ENCODE peak calls at places on chromosomes 3 and 15, in four cellular contexts. B, R, J and W are unnamed samples.

GRCh38 chr15:31275331-31276262 is 51.0 kb upstream of the KLF13 start:
- DNase-seq in B (no peak), R (no peak), J (no peak), W (no peak)

GRCh38 chr15:68781209-68781608 is 39.5 kb downstream of the ANP32A start:
- DNase-seq in B (no peak), R (no peak), J (no peak), W (no peak)

GRCh38 chr3:69494091-69494659 is 108.3 kb upstream of the FRMD4B start:
- DNase-seq in B (no peak), R (no peak), J (no peak), W (no peak)

GRCh38 chr3:127459205-127459604 is 131.3 kb downstream of the TPRA1 start:
- DNase-seq in B (no peak), R (no peak), J (no peak), W (no peak)

GRCh38 chr15:36185845-36186244 is 393.6 kb upstream of the CDIN1 start:
- DNase-seq in B (no peak), R (no peak), J (no peak), W (no peak)

GRCh38 chr3:8996216-8996615 is 32.9 kb upstream of the RAD18 start:
- DNase-seq in B (no peak), R (no peak), J (no peak), W (no peak)

GRCh38 chr3:184523825-184524615 is 37.6 kb upstream of the EPHB3 start:
- DNase-seq in B (no peak), R (no peak), J (peak), W (no peak)

GRCh38 chr15:77688270-77689058 is 55.8 kb upstream of the LINGO1 start:
- DNase-seq in B (no peak), R (no peak), J (no peak), W (no peak)

GRCh38 chr3:64687381-64687780 is 419 bp downstream of the ADAMTS9 start:
- DNase-seq in B (no peak), R (no peak), J (no peak), W (no peak)

GRCh38 chr3:119310052-119310451 is 15.9 kb downstream of the ARHGAP31 start:
- DNase-seq in B (no peak), R (no peak), J (peak), W (no peak)

GRCh38 chr15:99677540-99678134 is 55.6 kb downstream of the LYSMD4 start:
- DNase-seq in B (no peak), R (no peak), J (no peak), W (no peak)

GRCh38 chr15:62972814-62973213 is 69.7 kb upstream of the TPM1 start:
- DNase-seq in B (no peak), R (no peak), J (no peak), W (no peak)

GRCh38 chr3:64859625-64860590 is 172.1 kb upstream of the ADAMTS9 start:
- DNase-seq in B (no peak), R (no peak), J (peak), W (no peak)

GRCh38 chr3:112635674-112636073 is 5.3 kb downstream of the CCDC80 start:
- DNase-seq in B (no peak), R (no peak), J (no peak), W (peak)

GRCh38 chr3:160697628-160698382 is 20.8 kb downstream of the ARL14 start:
- DNase-seq in B (no peak), R (no peak), J (peak), W (no peak)

GRCh38 chr15:41892621-41893421 is 1.0 kb downstream of the SPTBN5 start:
- DNase-seq in B (no peak), R (no peak), J (no peak), W (no peak)

GRCh38 chr15:48703544-48703943 is 58.0 kb upstream of the FBN1 start:
- DNase-seq in B (no peak), R (no peak), J (no peak), W (no peak)

GRCh38 chr3:127820871-127821853 is 1.2 kb downstream of the MGLL start:
- DNase-seq in B (peak), R (no peak), J (no peak), W (no peak)

GRCh38 chr3:190303887-190304286 is 18.4 kb downstream of the CLDN1 start:
- DNase-seq in B (no peak), R (no peak), J (no peak), W (no peak)

GRCh38 chr3:138329127-138329983 is at the start of gene NME9:
- DNase-seq in B (peak), R (peak), J (peak), W (peak)

GRCh38 chr3:125461896-125462295 is 58.1 kb downstream of the SNX4 start:
- DNase-seq in B (no peak), R (no peak), J (no peak), W (no peak)

GRCh38 chr3:120495809-120496208 is 45.0 kb upstream of the FSTL1 start:
- DNase-seq in B (no peak), R (no peak), J (no peak), W (no peak)

GRCh38 chr15:45262906-45263456 is 10.9 kb downstream of the SLC28A2 start:
- DNase-seq in B (no peak), R (no peak), J (no peak), W (no peak)

GRCh38 chr3:134796313-134797079 is 1.4 kb downstream of the EPHB1 start:
- DNase-seq in B (no peak), R (peak), J (peak), W (no peak)

GRCh38 chr15:89130194-89130593 is 41.9 kb downstream of the ABHD2 start:
- DNase-seq in B (no peak), R (no peak), J (no peak), W (no peak)

GRCh38 chr3:149587383-149587782 is 70.4 kb downstream of the WWTR1 start:
- DNase-seq in B (no peak), R (no peak), J (no peak), W (no peak)

GRCh38 chr15:22945071-22945470 is 35.1 kb downstream of the CYFIP1 start:
- DNase-seq in B (no peak), R (peak), J (no peak), W (no peak)

GRCh38 chr3:30081904-30082303 is 524.5 kb upstream of the TGFBR2 start:
- DNase-seq in B (no peak), R (no peak), J (no peak), W (no peak)

GRCh38 chr3:166462876-166463275 is 625.7 kb upstream of the BCHE start:
- DNase-seq in B (no peak), R (no peak), J (no peak), W (no peak)

GRCh38 chr3:164465172-164465571 is 613.1 kb downstream of the SI start:
- DNase-seq in B (no peak), R (no peak), J (no peak), W (no peak)

GRCh38 chr3:46664971-46665762 is 28.3 kb downstream of the ALS2CL start:
- DNase-seq in B (no peak), R (no peak), J (no peak), W (no peak)

GRCh38 chr15:89187911-89188514 is 33.4 kb downstream of the RLBP1 start:
- DNase-seq in B (no peak), R (no peak), J (no peak), W (no peak)

GRCh38 chr3:168575750-168576149 is 480.0 kb upstream of the GOLIM4 start:
- DNase-seq in B (no peak), R (no peak), J (no peak), W (no peak)

GRCh38 chr3:174767406-174767805 is 91.7 kb upstream of the NAALADL2 start:
- DNase-seq in B (no peak), R (no peak), J (no peak), W (no peak)

GRCh38 chr3:190038050-190038631 is 82.6 kb downstream of the P3H2 start:
- DNase-seq in B (no peak), R (peak), J (peak), W (no peak)

GRCh38 chr3:182212479-182213076 is 500.9 kb downstream of the SOX2 start:
- DNase-seq in B (peak), R (peak), J (peak), W (no peak)

GRCh38 chr3:153028336-153028735 is 133.7 kb upstream of the RAP2B start:
- DNase-seq in B (peak), R (no peak), J (no peak), W (no peak)

GRCh38 chr15:99443768-99444446 is 121.9 kb upstream of the MEF2A start:
- DNase-seq in B (no peak), R (no peak), J (no peak), W (peak)